ENCODE peak calls at places on chromosomes 16 and 17, in eight cellular contexts. Z is HEK293T; B is pancreas; T is LHCN-M2; Y is RWPE1; A is GM23338; R is effector CD4-positive, alpha-beta T cell; N is stimulated activated CD8-positive, alpha-beta memory T cell treated with anti-CD3 and anti-CD28 coated beads, Interleukin-15, amount 100 ng/mL, for 1 hour. H is an unnamed sample.

GRCh38 chr16:48526058-48526957 is 83.7 kb downstream of the N4BP1 start:
- DNase-seq in N (no peak), Y (peak), Z (no peak), B (no peak), T (no peak), A (peak), R (no peak), H (no peak)

GRCh38 chr17:17514361-17514992 is 18.3 kb upstream of the RASD1 start:
- DNase-seq in T (no peak), N (no peak), Z (no peak), R (no peak), Y (no peak), A (peak), B (peak), H (no peak)

GRCh38 chr17:4043862-4044261 is 79.6 kb upstream of the ATP2A3 start:
- DNase-seq in T (no peak), A (no peak), Y (no peak), Z (no peak), N (peak), R (peak), B (no peak), H (peak)

GRCh38 chr16:86477642-86478041 is 32.7 kb upstream of the FOXF1 start:
- DNase-seq in A (no peak), Z (no peak), B (no peak), T (no peak), N (no peak), R (no peak), Y (no peak), H (no peak)

GRCh38 chr16:3216263-3216640 is 18.7 kb downstream of the ZNF200 start:
- DNase-seq in Z (no peak), A (no peak), B (no peak), R (no peak), T (no peak), N (no peak), Y (no peak), H (peak)

GRCh38 chr17:8005951-8006730 is 3.7 kb downstream of the GUCY2D start:
- DNase-seq in T (no peak), R (no peak), B (no peak), Y (no peak), N (no peak), A (peak), Z (no peak), H (no peak)

GRCh38 chr16:78589331-78589730 is 489.9 kb downstream of the WWOX start:
- DNase-seq in R (no peak), Z (no peak), T (no peak), N (no peak), Y (no peak), B (no peak), A (no peak), H (no peak)

GRCh38 chr16:50313596-50314483 is 47.5 kb downstream of the ADCY7 start:
- DNase-seq in B (no peak), Y (no peak), T (peak), A (no peak), N (peak), R (peak), Z (no peak), H (no peak)

GRCh38 chr16:14086477-14086876 is 15.4 kb downstream of the MRTFB start:
- DNase-seq in T (no peak), R (no peak), Z (no peak), Y (no peak), B (no peak), A (no peak), N (no peak), H (no peak)

GRCh38 chr17:16287563-16288027 is 65.7 kb downstream of the CENPV start:
- DNase-seq in Z (no peak), T (peak), R (no peak), B (no peak), Y (no peak), N (no peak), A (no peak), H (no peak)

GRCh38 chr16:30040221-30040620 is 9.2 kb upstream of the TLCD3B start:
- DNase-seq in Y (no peak), T (no peak), N (no peak), R (no peak), Z (no peak), A (no peak), B (no peak), H (no peak)

GRCh38 chr17:623121-623520 is 91.5 kb downstream of the VPS53 start:
- DNase-seq in N (no peak), Z (no peak), B (no peak), A (no peak), R (no peak), Y (no peak), T (no peak), H (no peak)

GRCh38 chr17:31226373-31226772 is 70.7 kb downstream of the OMG start:
- DNase-seq in R (no peak), N (no peak), T (no peak), A (no peak), Y (no peak), Z (no peak), B (no peak), H (no peak)

GRCh38 chr16:36336-36984 is 16.9 kb downstream of the POLR3K start:
- DNase-seq in N (no peak), T (no peak), A (peak), B (no peak), Y (no peak), Z (no peak), R (no peak), H (no peak)

GRCh38 chr17:65564793-65565192 is 3.3 kb upstream of the AXIN2 start:
- DNase-seq in Z (no peak), B (no peak), A (no peak), R (no peak), T (peak), Y (no peak), N (no peak), H (no peak)

GRCh38 chr16:5024632-5025031 is 9.1 kb downstream of the NAGPA start:
- DNase-seq in R (no peak), B (no peak), Y (peak), T (peak), Z (peak), N (no peak), A (peak), H (no peak)

GRCh38 chr16:73268311-73268997 is 220.5 kb upstream of the ZFHX3 start:
- DNase-seq in B (no peak), N (no peak), A (peak), T (peak), R (no peak), Y (no peak), Z (peak), H (no peak)

GRCh38 chr17:67187927-67188326 is 57.1 kb downstream of the HELZ start:
- DNase-seq in N (no peak), T (no peak), R (no peak), Y (no peak), B (no peak), Z (no peak), A (no peak), H (no peak)

GRCh38 chr16:18937390-18937789 is 11.2 kb upstream of the SMG1 start:
- DNase-seq in B (no peak), Z (no peak), Y (no peak), T (no peak), N (no peak), R (no peak), A (no peak), H (no peak)

GRCh38 chr16:97822-98221 is 19.8 kb downstream of the MPG start:
- DNase-seq in R (no peak), Y (no peak), B (no peak), T (peak), N (no peak), A (no peak), Z (no peak), H (no peak)